ENCODE peak calls at places on chromosomes 5 and 9, in five cellular contexts. L is colonic mucosa; Y is head of caudate nucleus; K is AG09309; W is stimulated activated CD4-positive, alpha-beta T cell treated with anti-CD3 and anti-CD28 coated beads, Interleukin-15, amount 100 ng/mL, for 1 hour. Z is an unnamed sample.

GRCh38 chr5:140633081-140633471 is at the start of gene CD14:
- DNase-seq in K (no peak), Y (peak), L (peak), W (no peak), Z (no peak)

GRCh38 chr5:52491829-52492217 is 295.9 kb upstream of the ITGA1 start:
- DNase-seq in W (no peak), Y (no peak), L (no peak), K (no peak), Z (no peak)

GRCh38 chr5:141149812-141150211 is at the start of gene PCDHB6:
- DNase-seq in K (no peak), L (no peak), W (no peak), Y (no peak), Z (no peak)

GRCh38 chr9:98888794-98889495 is 54.8 kb upstream of the COL15A1 start:
- DNase-seq in L (no peak), K (no peak), W (no peak), Y (no peak), Z (no peak)

GRCh38 chr5:91170266-91170665 is 212.9 kb downstream of the ARRDC3 start:
- DNase-seq in K (peak), Y (no peak), L (no peak), W (no peak), Z (no peak)

GRCh38 chr5:84494453-84494852 is 109.8 kb upstream of the EDIL3 start:
- DNase-seq in K (peak), L (no peak), Y (no peak), W (no peak), Z (no peak)

GRCh38 chr9:131667576-131667975 is 72.3 kb downstream of the RAPGEF1 start:
- DNase-seq in K (no peak), Y (no peak), W (no peak), L (no peak), Z (no peak)

GRCh38 chr5:176692835-176693476 is 45.7 kb downstream of the TSPAN17 start:
- DNase-seq in Y (no peak), L (peak), K (no peak), W (no peak), Z (no peak)

GRCh38 chr9:21661626-21662025 is 140.8 kb upstream of the MTAP start:
- DNase-seq in Y (no peak), W (no peak), K (peak), L (no peak), Z (no peak)

GRCh38 chr5:9554122-9554521 is 8.2 kb upstream of the SEMA5A start:
- DNase-seq in L (no peak), Y (no peak), K (no peak), W (no peak), Z (no peak)

GRCh38 chr5:177154003-177154643 is 20.6 kb downstream of the NSD1 start:
- DNase-seq in K (peak), L (peak), W (no peak), Y (no peak), Z (no peak)

GRCh38 chr5:1041225-1042186 is 32.9 kb downstream of the NKD2 start:
- DNase-seq in W (no peak), L (no peak), K (no peak), Y (peak), Z (no peak)

GRCh38 chr5:180825768-180826525 is 23.3 kb upstream of the MGAT1 start:
- DNase-seq in W (no peak), K (no peak), Y (no peak), L (peak), Z (no peak)

GRCh38 chr9:73583590-73583989 is 431.9 kb downstream of the ANXA1 start:
- DNase-seq in Y (no peak), L (no peak), K (no peak), W (no peak), Z (no peak)

GRCh38 chr9:89473762-89474469 is 24.0 kb downstream of the SEMA4D start:
- DNase-seq in W (no peak), Y (no peak), L (no peak), K (peak), Z (no peak)

GRCh38 chr5:147507480-147508126 is 2.3 kb downstream of the DPYSL3 start:
- DNase-seq in W (no peak), K (no peak), L (no peak), Y (no peak), Z (no peak)

GRCh38 chr5:93479982-93480509 is 101.0 kb downstream of the NR2F1-AS1 start:
- DNase-seq in L (no peak), K (no peak), Y (no peak), W (no peak), Z (no peak)

GRCh38 chr5:10649518-10650410 is 85.9 kb downstream of the ANKRD33B start:
- DNase-seq in W (no peak), L (no peak), Y (no peak), K (no peak), Z (no peak)

GRCh38 chr5:150658699-150659265 is 2.3 kb upstream of the MYOZ3 start:
- DNase-seq in K (no peak), Y (peak), L (no peak), W (no peak), Z (no peak)

GRCh38 chr9:27353405-27354229 is 56.7 kb upstream of the EQTN start:
- DNase-seq in Y (peak), L (no peak), W (no peak), K (no peak), Z (no peak)

GRCh38 chr5:131218392-131218791 is 45.5 kb upstream of the CDC42SE2 start:
- DNase-seq in W (no peak), Y (no peak), K (no peak), L (no peak), Z (no peak)

GRCh38 chr5:16735092-16735970 is 118.5 kb upstream of the RETREG1 start:
- DNase-seq in L (peak), Y (no peak), W (no peak), K (no peak), Z (no peak)

GRCh38 chr5:145484195-145484594 is 350.9 kb downstream of the PRELID2 start:
- DNase-seq in Y (no peak), L (no peak), K (peak), W (no peak), Z (no peak)

GRCh38 chr9:19028835-19029451 is 4.1 kb downstream of the SAXO1 start:
- DNase-seq in Y (peak), L (peak), W (no peak), K (no peak), Z (no peak)

GRCh38 chr9:136247947-136248637 is 2.5 kb upstream of the QSOX2 start:
- DNase-seq in L (no peak), Y (no peak), K (no peak), W (no peak), Z (no peak)

GRCh38 chr5:128534729-128535128 is 3.3 kb downstream of the FBN2 start:
- DNase-seq in W (no peak), L (peak), Y (no peak), K (no peak), Z (no peak)

GRCh38 chr9:101398930-101399640 is 434 bp downstream of the ZNF189 start:
- DNase-seq in L (peak), K (no peak), Y (no peak), W (no peak), Z (peak)

GRCh38 chr5:82405618-82406199 is 127.6 kb upstream of the RPS23 start:
- DNase-seq in Y (no peak), L (no peak), W (no peak), K (peak), Z (no peak)

GRCh38 chr9:76880210-76880609 is 25.7 kb downstream of the PRUNE2 start:
- DNase-seq in L (no peak), W (no peak), K (no peak), Y (no peak), Z (no peak)

GRCh38 chr9:106728860-106729259 is 134.1 kb upstream of the ZNF462 start:
- DNase-seq in K (no peak), Y (no peak), W (no peak), L (no peak), Z (no peak)

GRCh38 chr9:135978650-135979461 is 17.7 kb upstream of the UBAC1 start:
- DNase-seq in L (no peak), W (peak), K (no peak), Y (peak), Z (no peak)

GRCh38 chr5:75242067-75242466 is 5.4 kb upstream of the ANKRD31 start:
- DNase-seq in L (no peak), Y (no peak), K (no peak), W (no peak), Z (no peak)